ENCODE peak calls at places on chromosome 13, in seven cellular contexts. P is pancreas; W is keratinocyte; A is CD4-positive, alpha-beta memory T cell; Y is endothelial cell of umbilical vein; H is mesenchymal stem cell; L is thoracic aorta. E is an unnamed sample. For H3K4me1 and H3K36me3, the result is how much of the 10 kb centered on the place peaks cover.

GRCh38 chr13:105159794-105160193 is 1375.7 kb downstream of the EFNB2 start:
- DNase-seq in P (no peak), W (no peak), A (no peak), Y (no peak), H (no peak), L (no peak), E (no peak)

GRCh38 chr13:95100525-95101121 is 200.6 kb downstream of the ABCC4 start:
- DNase-seq in P (no peak), W (no peak), A (no peak), Y (peak), H (peak), L (no peak), E (no peak)

GRCh38 chr13:20024706-20025105 is 66.2 kb downstream of the ZMYM2 start:
- DNase-seq in P (no peak), W (no peak), A (no peak), Y (no peak), H (no peak), L (no peak), E (no peak)

GRCh38 chr13:110638253-110638652 is 22.9 kb downstream of the NAXD start:
- DNase-seq in P (no peak), W (no peak), A (no peak), Y (no peak), H (no peak), L (no peak), E (no peak)

GRCh38 chr13:72963762-72964161 is 95.0 kb upstream of the KLF5 start:
- DNase-seq in P (no peak), W (no peak), A (no peak), Y (no peak), H (no peak), L (no peak), E (no peak)

GRCh38 chr13:109408596-109409382 is 377.6 kb downstream of the IRS2 start:
- DNase-seq in P (no peak), W (no peak), A (no peak), Y (no peak), H (no peak), L (no peak), E (no peak)

GRCh38 chr13:32299893-32300292 is 15.3 kb downstream of the ZAR1L start:
- DNase-seq in P (no peak), W (no peak), A (no peak), Y (no peak), H (no peak), L (no peak), E (no peak)

GRCh38 chr13:66803013-66803739 is 427.0 kb downstream of the PCDH9 start:
- DNase-seq in P (no peak), W (no peak), A (no peak), Y (no peak), H (no peak), L (no peak), E (no peak)

GRCh38 chr13:38013676-38014075 is 144.1 kb upstream of the TRPC4 start:
- DNase-seq in P (no peak), W (no peak), A (no peak), Y (peak), H (no peak), L (no peak), E (no peak)

GRCh38 chr13:23159587-23160240 is 21.1 kb upstream of the SGCG start:
- DNase-seq in P (no peak), W (no peak), A (no peak), Y (no peak), H (no peak), L (no peak), E (no peak)

GRCh38 chr13:40189426-40189825 is 477.0 kb downstream of the FOXO1 start:
- DNase-seq in P (no peak), W (no peak), A (no peak), Y (no peak), H (no peak), L (no peak), E (no peak)

GRCh38 chr13:68927387-68928026 is 1180.1 kb upstream of the ATXN8OS start:
- DNase-seq in P (no peak), W (no peak), A (no peak), Y (peak), H (peak), L (no peak), E (no peak)

DNA sequence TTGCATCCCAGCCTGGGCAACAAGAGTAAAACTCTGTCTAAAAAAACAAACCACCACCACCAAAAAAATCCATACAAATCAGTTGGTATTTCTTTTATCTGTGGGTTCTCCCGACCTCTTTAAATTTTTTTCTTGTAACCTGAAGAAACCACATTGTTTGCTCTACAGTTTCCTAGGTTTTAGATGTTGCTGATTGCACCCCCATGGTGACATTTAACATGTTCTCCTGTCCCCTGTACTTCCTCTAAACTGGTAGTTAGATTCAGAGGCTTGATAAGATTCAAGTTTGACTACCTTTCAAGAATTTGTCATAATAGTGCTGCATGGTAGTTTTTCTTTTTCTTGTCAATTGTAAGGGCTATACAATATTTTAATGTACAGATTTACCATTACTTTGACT is 24.0 kb downstream of the ALG5 start:
- DNase-seq in P (no peak), W (no peak), A (no peak), Y (no peak), H (no peak), L (no peak), E (no peak)
- H3K4me1 ChIP-seq in P (under half), W (under half), A (under half), Y (under half), H (under half), L (under half), E (under half)

DNA sequence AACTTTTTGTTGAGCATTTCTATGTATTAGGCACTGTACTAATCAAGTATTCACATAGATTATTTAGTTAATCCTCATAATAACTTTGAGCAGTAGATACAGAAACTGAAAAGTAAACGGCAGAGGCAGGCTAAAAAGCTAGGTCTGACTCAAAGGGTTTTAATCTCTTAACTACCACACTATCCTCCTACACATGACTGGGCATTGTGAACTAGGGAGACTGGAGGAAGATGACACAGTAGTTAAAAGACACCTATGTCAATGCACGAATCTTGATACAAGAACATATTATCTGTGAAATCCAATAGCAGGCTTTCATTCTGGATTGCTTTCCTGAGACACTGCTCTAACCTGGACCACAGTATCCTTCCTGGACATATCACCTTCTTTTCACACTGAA is 36.3 kb downstream of the MICU2 start:
- DNase-seq in P (no peak), W (no peak), A (no peak), Y (no peak), H (no peak), L (no peak), E (no peak)
- H3K36me3 ChIP-seq in P (under half), W (under half), A (under half), Y (under half), H (under half), L (under half), E (under half)

GRCh38 chr13:51261610-51262249 is 39.5 kb downstream of the FAM124A start:
- DNase-seq in P (no peak), W (no peak), A (no peak), Y (no peak), H (no peak), L (no peak), E (no peak)
- H3K27ac ChIP-seq in P (no peak), W (no peak), A (no peak), Y (no peak), H (peak), L (no peak), E (no peak)

DNA sequence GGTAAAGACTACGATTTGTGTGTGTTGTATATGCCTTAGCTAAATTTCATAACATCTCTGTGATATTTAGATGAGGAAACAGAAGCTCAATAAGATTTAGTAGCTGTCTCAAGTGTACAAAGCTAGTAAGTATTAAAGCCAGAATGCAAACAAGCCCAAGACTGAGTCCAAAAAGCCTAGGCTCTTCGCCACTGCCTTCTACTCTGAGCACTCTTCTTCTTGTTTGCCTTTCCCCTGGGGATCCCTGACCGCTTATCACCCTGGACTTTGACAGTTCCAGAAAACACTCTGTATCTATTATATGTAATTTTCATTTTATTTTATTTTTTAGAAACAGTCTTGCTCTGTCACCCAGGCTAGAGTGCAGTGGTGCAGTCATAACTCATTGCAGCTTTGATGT is 5.8 kb downstream of the TM9SF2 start:
- DNase-seq in P (no peak), W (no peak), A (no peak), Y (no peak), H (no peak), L (no peak), E (no peak)
- H3K4me1 ChIP-seq in P (under half), W (under half), A (half or more), Y (under half), H (under half), L (half or more), E (under half)

GRCh38 chr13:28237944-28238343 is 99.6 kb downstream of the PAN3 start:
- DNase-seq in P (no peak), W (no peak), A (no peak), Y (no peak), H (no peak), L (no peak), E (no peak)
- H3K36me3 ChIP-seq in P (under half), W (under half), A (under half), Y (under half), H (under half), L (under half), E (under half)

GRCh38 chr13:112074139-112074710 is 7.3 kb downstream of the SOX1 start:
- DNase-seq in P (no peak), W (no peak), A (no peak), Y (no peak), H (no peak), L (no peak), E (no peak)
- H3K27ac ChIP-seq in P (no peak), W (no peak), A (no peak), Y (no peak), H (no peak), L (no peak), E (no peak)

GRCh38 chr13:113219311-113219940 is 10.0 kb downstream of the CUL4A start:
- DNase-seq in P (no peak), W (no peak), A (no peak), Y (no peak), H (no peak), L (no peak), E (no peak)
- H3K4me1 ChIP-seq in P (under half), W (under half), A (under half), Y (under half), H (under half), L (under half), E (under half)

GRCh38 chr13:102877285-102877684 is 31.5 kb downstream of the ERCC5 start:
- DNase-seq in P (no peak), W (no peak), A (no peak), Y (no peak), H (peak), L (no peak), E (no peak)
- H3K36me3 ChIP-seq in P (under half), W (under half), A (under half), Y (under half), H (half or more), L (under half), E (under half)

GRCh38 chr13:71760226-71760591 is 106.8 kb downstream of the DACH1 start:
- DNase-seq in P (no peak), W (no peak), A (no peak), Y (no peak), H (no peak), L (no peak), E (no peak)
- H3K27ac ChIP-seq in P (no peak), W (no peak), A (no peak), Y (no peak), H (no peak), L (no peak), E (no peak)

GRCh38 chr13:24217601-24218281 is 57.2 kb downstream of the SPATA13 start:
- DNase-seq in P (no peak), W (no peak), A (no peak), Y (no peak), H (peak), L (no peak), E (no peak)

GRCh38 chr13:24218977-24219376 is 58.5 kb downstream of the SPATA13 start:
- DNase-seq in P (no peak), W (no peak), A (no peak), Y (no peak), H (no peak), L (no peak), E (no peak)

GRCh38 chr13:24218320-24218719 is 57.8 kb downstream of the SPATA13 start:
- DNase-seq in P (no peak), W (no peak), A (no peak), Y (no peak), H (no peak), L (no peak), E (no peak)

GRCh38 chr13:24221007-24221406 is 60.5 kb downstream of the SPATA13 start:
- DNase-seq in P (peak), W (no peak), A (no peak), Y (no peak), H (peak), L (no peak), E (no peak)

GRCh38 chr13:24220086-24220703 is 59.7 kb downstream of the SPATA13 start:
- DNase-seq in P (peak), W (peak), A (peak), Y (peak), H (peak), L (peak), E (peak)
- H3K4me1 ChIP-seq in P (half or more), W (under half), A (under half), Y (under half), H (under half), L (under half), E (under half)